ENCODE peak calls at places on chromosomes 13 and 19, in six cellular contexts. V is mesendoderm, M is neuronal stem cell, N is H1, G is IMR-90, S is trophoblast cell. O is an unnamed sample.

GRCh38 chr19:49581007-49581508 is at the start of gene PRRG2:
- DNase-seq in M (no peak), S (peak), G (no peak), V (peak), N (no peak), O (no peak)

GRCh38 chr19:32201211-32201610 is 144.2 kb upstream of the ZNF507 start:
- DNase-seq in N (no peak), M (no peak), S (no peak), G (no peak), V (no peak), O (no peak)

GRCh38 chr13:79777504-79777903 is 296.5 kb downstream of the NDFIP2 start:
- DNase-seq in N (no peak), S (no peak), G (no peak), V (no peak), M (no peak), O (no peak)

GRCh38 chr13:37429976-37430375 is 168.6 kb downstream of the POSTN start:
- DNase-seq in S (no peak), N (no peak), V (no peak), M (no peak), G (peak), O (peak)

GRCh38 chr13:49292742-49293498 is 45.2 kb downstream of the CDADC1 start:
- DNase-seq in G (peak), M (no peak), S (no peak), V (no peak), N (no peak), O (peak)

GRCh38 chr19:49801966-49802661 is 11.0 kb downstream of the FUZ start:
- DNase-seq in M (peak), G (peak), S (no peak), N (no peak), V (peak), O (peak)

GRCh38 chr19:19747357-19748220 is 14.7 kb upstream of the ZNF14 start:
- DNase-seq in V (no peak), G (no peak), N (no peak), M (no peak), S (no peak), O (no peak)

GRCh38 chr13:34201050-34201913 is 383.3 kb downstream of the RFC3 start:
- DNase-seq in G (peak), N (no peak), S (peak), V (no peak), M (no peak), O (no peak)

GRCh38 chr13:90592943-90593342 is 754.5 kb upstream of the MIR17HG start:
- DNase-seq in M (no peak), S (no peak), V (no peak), N (no peak), G (no peak), O (no peak)

GRCh38 chr13:45021250-45021649 is 31.9 kb downstream of the GPALPP1 start:
- DNase-seq in N (no peak), M (no peak), V (no peak), S (no peak), G (peak), O (peak)

GRCh38 chr19:38849746-38850230 is at the start of gene HNRNPL:
- DNase-seq in M (no peak), G (no peak), S (no peak), V (no peak), N (no peak), O (no peak)

GRCh38 chr13:21812192-21812626 is 141.3 kb downstream of the FGF9 start:
- DNase-seq in G (no peak), S (no peak), N (no peak), M (peak), V (no peak), O (no peak)

GRCh38 chr19:3154957-3155736 is 19.3 kb downstream of the GNA15 start:
- DNase-seq in N (no peak), V (peak), S (peak), G (peak), M (no peak), O (peak)

GRCh38 chr19:50906217-50906616 is 5.0 kb downstream of the KLK4 start:
- DNase-seq in M (peak), S (peak), G (no peak), N (no peak), V (peak), O (no peak)

GRCh38 chr19:48060381-48060780 is 16.5 kb upstream of the CABP5 start:
- DNase-seq in N (no peak), M (no peak), G (no peak), S (no peak), V (no peak), O (no peak)

GRCh38 chr19:48064509-48064908 is 20.6 kb upstream of the CABP5 start:
- DNase-seq in V (peak), M (no peak), N (peak), S (no peak), G (peak), O (peak)

GRCh38 chr19:48059331-48059730 is 15.5 kb upstream of the CABP5 start:
- DNase-seq in M (no peak), G (no peak), V (no peak), N (no peak), S (no peak), O (no peak)

DNA sequence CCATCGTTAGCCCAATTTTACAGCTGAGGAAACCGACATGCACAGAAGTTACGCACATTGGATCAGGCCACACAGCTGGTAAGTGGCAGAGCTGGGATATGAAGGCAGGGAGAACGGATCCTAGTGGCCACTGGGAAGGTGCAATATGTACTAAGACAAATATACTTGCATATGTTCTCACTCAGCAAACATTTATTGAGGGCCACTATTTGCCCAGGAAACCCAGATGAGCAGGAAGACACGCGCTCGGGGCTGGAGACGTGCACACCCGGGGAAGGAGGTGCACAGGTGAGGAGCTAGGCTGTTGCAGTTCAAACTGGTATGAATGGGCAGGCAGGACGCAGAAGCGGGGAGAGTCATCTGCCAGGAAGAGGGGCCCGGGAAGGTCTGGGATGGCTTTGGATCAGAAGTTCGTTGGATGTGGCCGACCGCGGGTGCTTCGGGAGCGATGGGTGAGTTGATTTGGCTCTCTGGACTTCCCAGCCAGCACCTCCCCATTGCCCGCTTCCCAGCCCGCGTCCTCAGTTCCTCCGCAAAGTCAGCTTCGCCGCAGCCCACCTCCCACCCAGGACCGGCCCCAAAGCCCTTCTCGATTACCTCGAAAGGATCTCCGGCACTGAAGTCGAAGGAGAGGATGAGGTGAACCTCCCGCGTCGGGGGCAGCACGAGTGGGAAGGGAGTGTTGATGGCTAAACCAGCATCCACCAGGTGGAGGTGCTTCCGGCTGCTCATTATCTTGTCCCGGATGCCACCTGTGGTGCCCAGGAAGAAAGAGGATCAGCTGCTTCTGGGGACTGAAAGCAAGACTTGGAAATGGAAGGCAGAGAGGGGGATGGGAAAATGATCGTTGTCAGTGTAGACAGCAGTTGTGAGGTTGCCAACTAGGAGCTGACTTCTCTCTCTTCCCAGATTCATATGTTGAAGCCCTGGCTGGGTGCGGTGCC is 17.8 kb upstream of the CABP5 start:
- DNase-seq in N (peak), G (no peak), M (no peak), S (no peak), V (peak), O (no peak)
- H4K8ac ChIP-seq in N (peak), G (no peak), M (no peak), S (no peak), V (no peak), O (no peak)

GRCh38 chr13:20195846-20196245 is 3.1 kb upstream of the GJB2 start:
- DNase-seq in V (no peak), N (no peak), G (no peak), M (no peak), S (no peak), O (no peak)

GRCh38 chr13:20193142-20193923 is 595 bp upstream of the GJB2 start:
- DNase-seq in G (no peak), M (no peak), S (no peak), N (no peak), V (no peak), O (no peak)

GRCh38 chr13:20192470-20193141 is at the start of gene GJB2:
- DNase-seq in V (no peak), S (no peak), N (no peak), G (no peak), M (no peak), O (no peak)

GRCh38 chr13:20191902-20192469 is 752 bp downstream of the GJB2 start:
- DNase-seq in G (no peak), V (peak), M (no peak), N (no peak), S (peak), O (peak)

GRCh38 chr13:20193924-20194631 is 1.3 kb upstream of the GJB2 start:
- DNase-seq in G (no peak), S (peak), V (no peak), N (no peak), M (no peak), O (no peak)
- H3K4me3 ChIP-seq in G (no peak), S (no peak), V (no peak), N (no peak), M (no peak), O (peak)

GRCh38 chr19:13604902-13605586 is 98.8 kb upstream of the CACNA1A start:
- DNase-seq in V (peak), M (no peak), S (no peak), N (no peak), G (no peak), O (no peak)

GRCh38 chr19:13611596-13611995 is 105.3 kb upstream of the CACNA1A start:
- DNase-seq in M (no peak), V (no peak), N (no peak), S (peak), G (no peak), O (no peak)

GRCh38 chr19:13610042-13610691 is 103.9 kb upstream of the CACNA1A start:
- DNase-seq in G (no peak), N (no peak), V (no peak), M (no peak), S (no peak), O (no peak)

GRCh38 chr19:13600802-13601201 is 94.5 kb upstream of the CACNA1A start:
- DNase-seq in N (no peak), M (no peak), V (no peak), G (no peak), S (no peak), O (no peak)

DNA sequence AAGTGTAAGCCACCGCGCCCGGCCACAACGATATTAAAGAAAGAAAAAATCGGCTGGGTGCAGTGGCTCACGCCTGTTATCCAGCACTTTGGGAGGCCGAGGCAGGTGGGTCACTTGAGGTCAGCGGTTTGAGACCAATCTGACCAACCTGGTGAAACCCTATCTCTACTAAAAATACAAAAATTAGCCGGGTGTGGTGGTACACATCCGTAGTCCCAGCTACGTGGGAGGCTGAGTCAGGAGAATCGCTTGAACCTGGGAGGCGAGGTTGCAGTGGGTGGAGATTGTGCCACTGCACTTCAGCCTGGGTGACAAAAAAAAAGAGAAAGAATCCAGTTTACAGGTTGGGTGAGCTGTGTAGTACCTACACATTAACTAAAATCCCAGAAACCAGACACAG is 99.9 kb upstream of the CACNA1A start:
- DNase-seq in G (no peak), V (no peak), M (no peak), S (no peak), N (no peak), O (no peak)
- H3K23ac ChIP-seq in G (no peak), V (no peak), M (no peak), S (no peak), N (no peak), O (no peak)

GRCh38 chr13:50730496-50731171 is 112.9 kb downstream of the DLEU7 start:
- DNase-seq in N (no peak), M (no peak), V (no peak), S (no peak), G (no peak), O (no peak)
- H4K8ac ChIP-seq in N (no peak), M (no peak), V (no peak), S (no peak), G (no peak), O (no peak)

DNA sequence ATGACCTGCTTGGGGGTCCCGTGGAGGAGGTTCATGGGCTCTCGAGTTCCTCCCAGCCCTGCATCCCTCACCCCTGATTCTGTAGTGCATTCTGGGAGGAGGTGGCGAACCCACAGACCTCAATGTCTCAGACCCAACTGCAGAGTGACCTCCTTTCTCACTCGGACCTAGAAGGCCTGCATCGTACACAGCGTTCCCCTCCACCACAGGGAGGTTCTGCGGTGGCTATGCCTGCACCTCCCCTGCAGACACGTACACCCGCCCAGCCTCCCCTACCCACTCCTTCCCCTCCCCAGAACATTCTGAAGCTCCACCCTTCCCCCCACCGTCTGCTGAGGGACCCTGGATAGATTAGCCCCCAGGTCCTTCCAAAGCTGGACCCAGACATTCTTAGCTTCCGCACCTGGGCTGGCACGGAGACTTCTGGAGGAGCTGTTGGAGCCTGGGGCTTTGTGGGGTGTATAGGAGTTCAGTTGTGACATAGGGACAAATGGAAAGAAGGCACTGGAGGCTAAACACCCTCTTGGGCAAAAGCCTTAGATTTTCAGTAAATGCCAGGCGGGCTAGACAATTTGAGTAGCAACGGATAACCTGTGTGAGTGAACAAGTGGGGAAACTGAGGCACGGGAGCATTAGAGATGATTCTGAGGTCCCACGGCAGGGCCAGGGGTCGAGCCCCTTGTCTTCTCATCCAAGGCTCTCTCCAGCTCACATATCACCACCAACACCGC is 455 bp upstream of the FSD1 start:
- DNase-seq in N (no peak), M (no peak), V (no peak), G (no peak), S (no peak), O (no peak)
- H3K4me3 ChIP-seq in N (peak), M (no peak), V (no peak), G (peak), S (no peak), O (no peak)

DNA sequence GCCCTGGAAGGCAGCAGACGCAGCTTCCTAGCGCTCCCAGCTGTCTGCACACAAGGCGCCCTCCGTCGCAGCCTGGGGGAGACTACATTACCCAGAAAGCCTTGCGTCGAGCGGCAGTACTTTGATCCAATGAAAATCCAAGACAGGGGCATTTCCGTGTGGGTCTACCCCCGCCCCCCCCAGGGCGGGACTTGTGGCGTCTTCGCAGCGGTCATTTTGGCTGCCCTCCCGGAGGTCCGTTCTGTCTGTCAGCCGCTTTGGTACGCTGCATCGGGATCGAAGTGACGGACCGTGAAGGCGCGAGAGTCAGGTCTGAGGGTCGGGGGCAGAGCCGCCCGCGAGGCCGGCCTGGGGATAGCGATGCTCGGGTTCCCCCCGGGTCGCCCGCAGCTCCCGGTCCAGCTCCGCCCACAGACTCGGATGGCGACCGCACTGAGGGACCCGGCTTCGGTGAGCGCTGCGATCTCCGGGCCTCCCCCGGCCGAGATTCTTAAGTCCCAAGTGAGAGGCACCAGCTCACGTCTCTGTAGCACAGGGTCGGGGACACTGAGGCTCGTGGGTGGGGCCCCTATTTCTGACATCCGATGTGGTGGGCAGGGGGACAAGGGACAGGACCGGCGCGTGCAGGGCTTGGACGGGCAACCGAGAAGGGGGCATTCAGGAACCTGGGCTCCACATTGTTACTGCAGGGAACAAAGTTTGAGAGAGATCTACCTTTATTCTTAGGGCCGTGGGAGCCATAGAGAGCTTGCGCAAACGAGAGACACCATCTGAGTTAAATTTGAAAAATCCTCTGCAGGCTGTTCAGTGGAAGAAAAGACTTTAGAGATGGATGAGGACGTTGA is at the start of gene ZNF211:
- DNase-seq in G (peak), N (peak), V (peak), S (peak), M (peak), O (peak)
- H3K23ac ChIP-seq in G (peak), N (no peak), V (peak), S (no peak), M (no peak), O (no peak)

GRCh38 chr13:106567421-106568224 is at the start of gene ARGLU1:
- DNase-seq in S (peak), G (peak), M (peak), N (peak), V (peak), O (peak)

GRCh38 chr13:106566682-106567420 is 1.1 kb downstream of the ARGLU1 start:
- DNase-seq in N (no peak), M (no peak), S (peak), G (peak), V (peak), O (peak)

GRCh38 chr13:106570354-106570822 is 2.5 kb upstream of the ARGLU1 start:
- DNase-seq in S (peak), V (peak), G (peak), M (peak), N (peak), O (peak)

GRCh38 chr13:106569233-106570095 is 1.5 kb upstream of the ARGLU1 start:
- DNase-seq in G (no peak), N (no peak), S (peak), M (no peak), V (peak), O (no peak)

GRCh38 chr13:106568225-106569003 is 477 bp upstream of the ARGLU1 start:
- DNase-seq in N (no peak), G (no peak), V (no peak), M (no peak), S (no peak), O (no peak)
- H4K8ac ChIP-seq in N (no peak), G (peak), V (no peak), M (no peak), S (peak), O (no peak)

O was measured in mesenchymal stem cell.